ENCODE peak calls at places on chromosomes 13 and 19, in four cellular contexts. P, C, L and W are unnamed samples.

GRCh38 chr13:31072041-31072440 is 89.7 kb downstream of the HSPH1 start:
- DNase-seq in P (no peak), C (no peak), L (no peak), W (peak)

GRCh38 chr13:92136449-92137180 is 738.2 kb downstream of the GPC5 start:
- DNase-seq in P (no peak), C (no peak), L (no peak), W (no peak)

GRCh38 chr13:21060063-21060826 is 1.1 kb downstream of the LATS2 start:
- DNase-seq in P (peak), C (no peak), L (no peak), W (peak)

GRCh38 chr13:110921209-110921608 is 6.3 kb upstream of the ANKRD10 start:
- DNase-seq in P (no peak), C (peak), L (no peak), W (no peak)

GRCh38 chr13:73708393-73708985 is 425.7 kb downstream of the KLF12 start:
- DNase-seq in P (peak), C (no peak), L (no peak), W (peak)

GRCh38 chr19:57587529-57587928 is 3.6 kb downstream of the ZIK1 start:
- DNase-seq in P (no peak), C (no peak), L (no peak), W (peak)

GRCh38 chr13:99363391-99363790 is 56.2 kb upstream of the GPR183 start:
- DNase-seq in P (no peak), C (no peak), L (no peak), W (no peak)

GRCh38 chr13:27997904-27998522 is 9.5 kb upstream of the URAD start:
- DNase-seq in P (peak), C (peak), L (no peak), W (peak)

GRCh38 chr19:12733369-12733896 is 1.1 kb downstream of the TRIR start:
- DNase-seq in P (peak), C (no peak), L (no peak), W (peak)

GRCh38 chr13:30832845-30833332 is 73.2 kb upstream of the MEDAG start:
- DNase-seq in P (peak), C (peak), L (peak), W (no peak)

GRCh38 chr13:78606471-78607408 is 3.4 kb upstream of the POU4F1 start:
- DNase-seq in P (peak), C (peak), L (no peak), W (no peak)

GRCh38 chr13:50130686-50131051 is 115.4 kb downstream of the KCNRG start:
- DNase-seq in P (no peak), C (peak), L (no peak), W (peak)

GRCh38 chr19:42421591-42422031 is 5.6 kb downstream of the LIPE start:
- DNase-seq in P (no peak), C (no peak), L (no peak), W (no peak)
- H3K56ac ChIP-seq in P (no peak), C (no peak), L (no peak), W (no peak)

GRCh38 chr19:17259118-17259780 is 5.3 kb downstream of the USHBP1 start:
- DNase-seq in P (peak), C (no peak), L (no peak), W (no peak)

GRCh38 chr19:17256130-17256529 is 8.4 kb downstream of the USHBP1 start:
- DNase-seq in P (no peak), C (no peak), L (no peak), W (no peak)

GRCh38 chr19:17259934-17260333 is 4.6 kb downstream of the USHBP1 start:
- DNase-seq in P (no peak), C (no peak), L (no peak), W (no peak)

GRCh38 chr19:17254636-17255035 is 8.9 kb upstream of the NR2F6 start:
- DNase-seq in P (no peak), C (no peak), L (no peak), W (no peak)

GRCh38 chr19:17255150-17255621 is 9.4 kb downstream of the USHBP1 start:
- DNase-seq in P (no peak), C (peak), L (no peak), W (no peak)
- H4K5ac ChIP-seq in P (no peak), C (no peak), L (no peak), W (no peak)

GRCh38 chr19:2014081-2014693 is 1.3 kb downstream of the BTBD2 start:
- DNase-seq in P (no peak), C (no peak), L (no peak), W (no peak)

GRCh38 chr19:2016041-2016807 is 710 bp upstream of the BTBD2 start:
- DNase-seq in P (peak), C (peak), L (no peak), W (peak)

GRCh38 chr19:2013683-2013961 is 1.9 kb downstream of the BTBD2 start:
- DNase-seq in P (no peak), C (no peak), L (no peak), W (no peak)

GRCh38 chr19:2015611-2015950 is at the start of gene BTBD2:
- DNase-seq in P (peak), C (no peak), L (no peak), W (peak)

GRCh38 chr19:2014731-2015610 is 543 bp downstream of the BTBD2 start:
- DNase-seq in P (peak), C (no peak), L (no peak), W (no peak)
- H2BK15ac ChIP-seq in P (no peak), C (no peak), L (no peak), W (no peak)

GRCh38 chr19:17972230-17972629 is 5.3 kb downstream of the KCNN1 start:
- DNase-seq in P (no peak), C (no peak), L (no peak), W (no peak)
- H3K56ac ChIP-seq in P (no peak), C (no peak), L (no peak), W (no peak)

DNA sequence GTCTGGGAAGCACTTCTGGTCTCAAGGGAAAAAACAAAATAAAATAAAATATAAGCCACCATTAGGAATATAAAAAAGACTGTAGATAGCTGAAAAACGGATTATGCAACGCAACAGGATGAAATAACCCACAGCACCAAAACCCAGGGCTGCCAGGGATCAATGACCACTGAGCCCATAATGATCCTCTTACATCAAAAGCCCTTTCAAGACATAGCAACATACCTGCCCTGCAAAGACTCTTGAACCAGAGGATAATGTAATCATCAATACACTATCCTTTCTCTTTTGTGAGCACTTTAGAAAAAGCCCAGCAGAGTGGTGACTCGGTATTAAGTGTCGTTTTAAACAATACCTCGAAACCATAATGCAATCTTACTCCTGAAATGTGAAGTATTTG is 235.0 kb upstream of the SOX21 start:
- DNase-seq in P (no peak), C (no peak), L (no peak), W (no peak)
- H4K5ac ChIP-seq in P (no peak), C (no peak), L (peak), W (no peak)

GRCh38 chr19:17616686-17616960 is 61.2 kb downstream of the COLGALT1 start:
- DNase-seq in P (no peak), C (no peak), L (no peak), W (no peak)
- H2BK15ac ChIP-seq in P (no peak), C (no peak), L (no peak), W (no peak)